ENCODE peak calls at places on chromosomes 12 and 14, in seven cellular contexts. R, A, B, L, N, K and E are unnamed samples. For H4K20me1, the result is how much of the 10 kb centered on the place peaks cover.

GRCh38 chr12:52543985-52544888 is 8.7 kb downstream of the KRT71 start:
- DNase-seq in R (no peak), A (no peak), B (no peak), L (no peak), N (no peak), K (peak), E (peak)

GRCh38 chr14:31937730-31938346 is 139.3 kb upstream of the ARHGAP5 start:
- DNase-seq in R (peak), A (peak), B (peak), L (peak), N (peak), K (no peak), E (no peak)

GRCh38 chr12:125892276-125892675 is 827.0 kb downstream of the AACS start:
- DNase-seq in R (no peak), A (no peak), B (no peak), L (no peak), N (no peak), K (no peak), E (no peak)

GRCh38 chr12:111035578-111036301 is 115.4 kb upstream of the MYL2 start:
- DNase-seq in R (no peak), A (no peak), B (no peak), L (no peak), N (no peak), K (peak), E (no peak)

GRCh38 chr12:18284461-18284860 is 23.1 kb downstream of the PIK3C2G start:
- DNase-seq in R (no peak), A (peak), B (no peak), L (no peak), N (no peak), K (no peak), E (no peak)

GRCh38 chr14:105153331-105153731 is 15.2 kb downstream of the JAG2 start:
- DNase-seq in R (no peak), A (no peak), B (no peak), L (no peak), N (no peak), K (no peak), E (peak)

GRCh38 chr14:60563113-60563512 is 54.2 kb downstream of the SIX6 start:
- DNase-seq in R (peak), A (peak), B (no peak), L (no peak), N (no peak), K (no peak), E (no peak)

GRCh38 chr14:92252291-92252690 is 70.7 kb upstream of the SLC24A4 start:
- DNase-seq in R (no peak), A (no peak), B (no peak), L (no peak), N (no peak), K (no peak), E (no peak)

GRCh38 chr12:105317453-105317852 is 13.0 kb upstream of the C12orf75 start:
- DNase-seq in R (peak), A (peak), B (peak), L (no peak), N (no peak), K (no peak), E (no peak)

GRCh38 chr12:29148958-29149690 is at the start of gene FAR2:
- DNase-seq in R (no peak), A (peak), B (peak), L (peak), N (no peak), K (peak), E (peak)

GRCh38 chr14:34466691-34467090 is 4.7 kb upstream of the SPTSSA start:
- DNase-seq in R (no peak), A (no peak), B (no peak), L (no peak), N (no peak), K (no peak), E (peak)

GRCh38 chr14:34472706-34473279 is 10.8 kb upstream of the SPTSSA start:
- DNase-seq in R (no peak), A (no peak), B (no peak), L (no peak), N (no peak), K (no peak), E (peak)

GRCh38 chr14:34475163-34475562 is 13.1 kb upstream of the SPTSSA start:
- DNase-seq in R (no peak), A (no peak), B (no peak), L (no peak), N (no peak), K (no peak), E (no peak)

GRCh38 chr14:34474187-34474679 is 12.2 kb upstream of the SPTSSA start:
- DNase-seq in R (no peak), A (no peak), B (no peak), L (no peak), N (no peak), K (no peak), E (no peak)

GRCh38 chr14:34470319-34470718 is 8.3 kb upstream of the SPTSSA start:
- DNase-seq in R (no peak), A (no peak), B (no peak), L (no peak), N (no peak), K (no peak), E (no peak)
- H4K20me1 ChIP-seq in R (under half), A (under half), B (under half), L (under half), N (under half), K (under half), E (under half)

DNA sequence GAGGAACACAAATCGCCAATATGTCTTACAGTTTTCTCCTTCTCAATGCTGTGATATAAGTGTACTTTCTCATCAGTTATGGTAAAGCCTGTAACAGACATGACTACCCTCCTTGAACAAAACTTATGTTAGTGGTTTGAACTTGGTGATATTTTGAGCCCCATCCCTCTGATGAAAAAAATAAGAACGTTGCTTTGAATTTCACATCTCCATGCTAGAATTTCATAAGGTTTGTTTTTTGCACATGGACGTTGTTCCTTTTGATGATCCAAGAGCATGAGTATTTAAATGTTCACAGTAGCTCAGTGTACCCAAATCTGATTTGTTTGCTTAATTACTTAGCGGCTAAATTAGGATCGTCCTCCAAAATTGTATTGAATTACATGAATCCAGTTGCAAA is at the start of gene SLC15A5:
- DNase-seq in R (no peak), A (no peak), B (no peak), L (no peak), N (no peak), K (no peak), E (no peak)
- H4K20me1 ChIP-seq in R (under half), A (under half), B (under half), L (under half), N (under half), K (under half), E (under half)

DNA sequence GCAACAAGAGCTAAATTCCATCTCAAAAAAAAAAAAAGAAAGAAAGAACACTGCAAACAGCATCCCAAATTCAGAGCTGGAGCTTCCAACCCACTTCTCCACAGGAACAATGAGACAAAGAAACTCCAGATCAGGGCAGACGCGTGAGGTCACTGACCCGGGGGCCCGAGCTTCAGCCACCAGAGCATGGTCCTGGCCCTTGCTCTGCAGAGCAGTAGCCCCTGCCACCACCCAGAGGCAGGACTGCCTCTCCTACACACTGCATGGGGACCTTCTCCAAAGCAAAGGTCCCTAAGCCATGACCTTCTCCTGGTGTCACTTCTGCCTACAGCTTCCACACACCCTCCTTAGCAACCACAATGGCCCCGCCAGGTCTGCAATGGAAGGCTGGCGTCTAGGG is 53.1 kb downstream of the CCNK start:
- DNase-seq in R (no peak), A (no peak), B (no peak), L (no peak), N (no peak), K (peak), E (no peak)
- H4K20me1 ChIP-seq in R (under half), A (under half), B (under half), L (half or more), N (under half), K (half or more), E (under half)

GRCh38 chr14:100891051-100891450 is 12.5 kb downstream of the RTL1 start:
- DNase-seq in R (no peak), A (no peak), B (no peak), L (no peak), N (no peak), K (no peak), E (peak)
- H4K20me1 ChIP-seq in R (under half), A (under half), B (under half), L (under half), N (under half), K (under half), E (under half)

DNA sequence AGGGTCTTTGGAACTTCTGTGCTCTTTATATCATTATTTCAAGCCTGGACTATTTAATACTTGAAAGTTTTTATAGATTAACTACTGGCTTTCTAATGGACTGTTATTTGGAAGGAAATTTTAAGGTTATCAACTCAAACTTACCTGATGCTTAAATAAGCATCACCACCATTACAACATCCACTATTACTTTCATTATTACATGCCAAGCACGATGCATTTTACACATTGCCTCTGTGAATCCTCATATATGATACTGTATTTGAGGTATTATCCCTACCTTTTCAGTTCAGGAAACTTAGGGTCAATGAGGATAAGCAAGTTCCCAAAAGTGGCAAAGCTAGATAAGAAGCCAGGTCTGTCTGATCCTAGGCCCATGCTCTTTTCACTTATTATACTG is 12.4 kb downstream of the ZBTB1 start:
- DNase-seq in R (no peak), A (no peak), B (no peak), L (no peak), N (no peak), K (no peak), E (no peak)
- H4K20me1 ChIP-seq in R (half or more), A (under half), B (under half), L (half or more), N (under half), K (under half), E (half or more)

GRCh38 chr12:116187158-116187511 is 90.4 kb downstream of the MED13L start:
- DNase-seq in R (no peak), A (no peak), B (no peak), L (no peak), N (no peak), K (no peak), E (no peak)

GRCh38 chr12:116188581-116188980 is 88.9 kb downstream of the MED13L start:
- DNase-seq in R (no peak), A (no peak), B (no peak), L (no peak), N (no peak), K (no peak), E (no peak)

GRCh38 chr12:116183741-116184141 is 93.8 kb downstream of the MED13L start:
- DNase-seq in R (peak), A (peak), B (no peak), L (no peak), N (no peak), K (peak), E (no peak)

GRCh38 chr12:116184766-116185165 is 92.7 kb downstream of the MED13L start:
- DNase-seq in R (no peak), A (no peak), B (no peak), L (no peak), N (no peak), K (no peak), E (no peak)

DNA sequence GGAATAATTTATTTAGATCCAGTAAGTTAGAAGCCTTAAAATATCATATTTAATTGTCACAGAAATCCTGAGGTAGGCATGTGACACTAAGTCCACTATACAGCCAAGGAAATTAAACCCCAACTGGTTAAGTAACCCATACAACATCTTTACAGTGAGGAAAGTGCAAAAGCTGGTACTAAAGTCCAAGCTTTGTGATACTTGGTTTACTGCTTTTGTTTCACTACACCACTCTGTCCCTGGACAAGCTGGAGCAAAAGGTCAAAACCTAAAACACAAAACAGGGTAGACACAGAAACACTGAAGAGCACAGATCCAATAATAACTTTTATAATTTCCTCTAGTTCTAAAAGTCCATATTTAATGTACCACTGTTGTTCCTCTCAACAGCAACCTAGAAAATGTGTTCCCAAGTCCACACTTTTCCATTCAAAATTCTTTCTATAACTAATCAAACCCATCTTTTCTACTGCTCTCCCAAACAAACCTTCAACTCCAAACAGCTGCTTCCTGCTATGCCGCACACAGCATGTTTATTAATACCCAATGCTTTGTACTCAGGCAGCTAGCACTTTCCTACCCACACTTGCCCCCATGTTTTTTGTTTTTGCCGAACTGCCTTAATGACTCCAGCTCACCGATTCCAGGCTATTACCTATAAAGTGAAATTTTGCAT is 90.9 kb downstream of the MED13L start:
- DNase-seq in R (no peak), A (no peak), B (no peak), L (no peak), N (no peak), K (no peak), E (no peak)
- H4K20me1 ChIP-seq in R (half or more), A (under half), B (under half), L (half or more), N (under half), K (half or more), E (half or more)

DNA sequence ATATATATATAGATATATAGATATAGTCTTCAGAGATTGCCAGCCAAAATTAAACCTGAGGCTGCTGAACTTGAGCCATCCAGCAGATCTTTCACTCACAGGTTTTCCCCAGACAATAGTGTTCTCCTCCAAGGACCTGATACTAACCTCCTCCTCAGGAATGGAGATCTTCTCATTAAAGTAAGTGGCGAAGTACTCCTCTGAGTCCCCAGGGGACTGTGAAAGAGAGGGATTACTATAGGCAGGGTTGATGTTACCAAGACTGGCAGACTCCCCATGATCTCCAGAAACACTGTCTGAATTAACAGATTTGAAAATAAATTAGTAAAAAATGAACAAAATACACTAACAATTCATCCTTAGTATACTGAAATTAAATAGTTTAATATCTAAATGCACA is 17.9 kb downstream of the SLC11A2 start:
- DNase-seq in R (no peak), A (no peak), B (no peak), L (no peak), N (no peak), K (no peak), E (no peak)
- H4K20me1 ChIP-seq in R (under half), A (under half), B (under half), L (under half), N (under half), K (under half), E (under half)

GRCh38 chr12:53981652-53982565 is 3.0 kb upstream of the HOXC10 start:
- DNase-seq in R (no peak), A (no peak), B (no peak), L (no peak), N (no peak), K (no peak), E (no peak)
- H4K20me1 ChIP-seq in R (under half), A (under half), B (under half), L (under half), N (under half), K (half or more), E (under half)

DNA sequence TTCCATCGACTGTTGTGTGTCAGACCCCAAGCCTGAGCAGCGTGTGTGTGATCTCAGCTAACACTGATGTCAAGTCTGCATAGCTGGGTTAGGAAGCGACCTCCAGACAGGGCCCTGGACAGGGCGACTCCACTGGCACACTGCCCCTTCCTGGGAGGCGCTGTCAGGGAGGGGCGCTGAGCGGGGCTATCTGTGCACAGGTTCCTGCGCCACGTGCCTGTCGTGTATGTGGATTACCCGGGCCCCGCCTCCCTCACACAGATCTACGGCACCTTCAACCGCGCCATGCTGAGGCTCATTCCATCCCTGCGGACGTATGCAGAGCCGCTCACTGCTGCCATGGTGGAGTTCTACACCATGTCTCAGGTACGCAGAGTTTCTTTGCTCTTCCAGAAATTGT is 53.9 kb downstream of the DYNC1H1 start:
- DNase-seq in R (no peak), A (no peak), B (no peak), L (no peak), N (no peak), K (no peak), E (no peak)
- H4K20me1 ChIP-seq in R (under half), A (under half), B (under half), L (under half), N (under half), K (under half), E (under half)

DNA sequence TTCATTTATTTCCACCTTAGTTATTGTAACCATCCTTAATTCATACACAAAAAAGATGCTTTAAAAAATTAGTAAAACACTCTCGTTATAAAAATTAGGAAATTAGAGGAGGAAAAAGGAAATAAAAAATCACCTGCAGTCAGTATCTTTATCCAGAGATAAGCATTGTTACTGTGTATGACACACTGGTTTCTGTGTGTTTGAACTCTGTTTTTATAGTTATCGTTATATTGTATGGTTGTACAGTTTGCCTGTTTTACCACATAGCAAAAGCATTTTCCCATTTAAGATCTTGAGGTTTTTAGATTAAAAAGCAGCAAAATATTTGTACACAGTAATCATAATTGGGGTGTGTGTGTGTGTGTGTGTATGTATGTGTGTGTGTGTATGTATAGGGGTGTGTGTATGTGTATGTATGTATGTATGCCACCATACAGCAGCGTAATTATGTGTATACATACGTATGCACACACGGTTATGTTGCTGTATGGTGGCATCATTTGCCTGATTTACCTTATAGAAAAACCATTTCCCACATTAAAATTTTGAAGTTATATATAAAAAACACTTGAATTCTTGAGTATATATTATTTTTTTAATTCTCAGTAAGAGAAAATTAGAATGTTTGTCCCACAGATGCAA is 19.8 kb downstream of the WNK1 start:
- DNase-seq in R (no peak), A (no peak), B (no peak), L (no peak), N (no peak), K (no peak), E (no peak)
- H4K20me1 ChIP-seq in R (under half), A (under half), B (under half), L (half or more), N (under half), K (half or more), E (under half)